ENCODE peak calls at places on chromosomes 1 and 21, in eight cellular contexts. Q, M, U, J, X, G, H and R are unnamed samples. For H3K4me1, the result is how much of the 10 kb centered on the place peaks cover.

GRCh38 chr1:906532-907420 is 16.9 kb upstream of the SAMD11 start:
- DNase-seq in G (no peak), X (peak), Q (no peak), M (peak), U (peak), J (peak), H (peak), R (peak)

GRCh38 chr1:92096317-92096716 is 16.2 kb downstream of the BTBD8 start:
- DNase-seq in G (no peak), M (no peak), J (no peak), Q (no peak), H (no peak), U (no peak), X (no peak), R (no peak)

GRCh38 chr1:78722947-78723346 is 73.3 kb downstream of the IFI44 start:
- DNase-seq in Q (no peak), H (no peak), U (no peak), G (no peak), X (no peak), M (no peak), J (no peak), R (no peak)

GRCh38 chr1:19229828-19230325 is 19.8 kb upstream of the UBR4 start:
- DNase-seq in J (no peak), M (no peak), X (no peak), G (no peak), U (no peak), Q (no peak), H (no peak), R (no peak)

GRCh38 chr1:45205000-45205909 is 1.1 kb downstream of the ZSWIM5 start:
- DNase-seq in X (peak), J (peak), H (peak), G (peak), M (peak), U (peak), Q (peak), R (peak)

GRCh38 chr1:43619996-43620920 is 29.7 kb upstream of the KDM4A start:
- DNase-seq in Q (no peak), U (no peak), H (peak), G (no peak), X (no peak), M (no peak), J (no peak), R (no peak)

GRCh38 chr1:178964469-178965330 is 61.0 kb upstream of the FAM20B start:
- DNase-seq in H (no peak), M (no peak), G (no peak), Q (no peak), X (no peak), U (no peak), J (no peak), R (no peak)

GRCh38 chr1:228530086-228530758 is 43.0 kb downstream of the RNF187 start:
- DNase-seq in H (no peak), Q (no peak), U (no peak), M (no peak), X (no peak), J (no peak), G (no peak), R (no peak)

GRCh38 chr21:45376459-45377324 is 28.3 kb upstream of the COL18A1 start:
- DNase-seq in H (peak), U (no peak), G (no peak), X (no peak), J (no peak), M (no peak), Q (no peak), R (no peak)

GRCh38 chr1:196997428-196997827 is 20.1 kb downstream of the CFHR5 start:
- DNase-seq in U (no peak), Q (no peak), H (no peak), J (no peak), G (no peak), M (no peak), X (no peak), R (no peak)

GRCh38 chr1:94872771-94873495 is 52.8 kb downstream of the SLC44A3 start:
- DNase-seq in H (no peak), X (no peak), J (no peak), U (no peak), G (no peak), M (no peak), Q (no peak), R (no peak)

GRCh38 chr1:68975534-68975933 is 478.7 kb upstream of the DEPDC1 start:
- DNase-seq in X (no peak), Q (no peak), G (no peak), M (peak), H (no peak), U (peak), J (no peak), R (no peak)

GRCh38 chr1:95033843-95034242 is 38.9 kb downstream of the ALG14 start:
- DNase-seq in M (no peak), J (no peak), U (no peak), Q (no peak), G (no peak), X (no peak), H (no peak), R (no peak)

GRCh38 chr1:5597991-5598823 is 394.0 kb downstream of the NPHP4 start:
- DNase-seq in G (no peak), X (no peak), Q (peak), J (no peak), U (peak), M (no peak), H (no peak), R (no peak)

GRCh38 chr1:52595061-52595460 is 7.1 kb upstream of the GPX7 start:
- DNase-seq in H (no peak), J (no peak), X (no peak), M (no peak), Q (no peak), U (no peak), G (no peak), R (no peak)

GRCh38 chr1:93977546-93977945 is 68.3 kb upstream of the GCLM start:
- DNase-seq in M (no peak), G (no peak), Q (no peak), J (no peak), U (no peak), X (no peak), H (no peak), R (no peak)

GRCh38 chr1:27773732-27774445 is 870 bp downstream of the STX12 start:
- DNase-seq in X (no peak), U (no peak), Q (no peak), M (no peak), H (no peak), J (peak), G (no peak), R (no peak)

GRCh38 chr1:30842698-30843354 is 65.7 kb downstream of the SDC3 start:
- DNase-seq in U (no peak), G (no peak), X (no peak), H (no peak), Q (no peak), M (no peak), J (peak), R (no peak)

GRCh38 chr1:173603056-173603591 is at the start of gene SLC9C2:
- DNase-seq in M (peak), X (no peak), J (peak), U (no peak), Q (peak), G (peak), H (no peak), R (no peak)

GRCh38 chr1:107692580-107693345 is 272.2 kb downstream of the VAV3 start:
- DNase-seq in X (no peak), U (peak), G (no peak), J (no peak), H (no peak), Q (no peak), M (no peak), R (no peak)

GRCh38 chr1:171817511-171818265 is 23.6 kb upstream of the DNM3 start:
- DNase-seq in X (no peak), M (no peak), J (peak), G (no peak), H (no peak), Q (peak), U (peak), R (peak)

GRCh38 chr1:12552951-12553921 is 64.8 kb downstream of the DHRS3 start:
- DNase-seq in X (no peak), H (peak), U (peak), Q (no peak), M (no peak), J (no peak), G (peak), R (no peak)

GRCh38 chr1:11453742-11454442 is 25.1 kb upstream of the DISP3 start:
- DNase-seq in J (no peak), X (no peak), Q (no peak), M (no peak), G (no peak), U (peak), H (no peak), R (no peak)

GRCh38 chr21:34807881-34808568 is 139.2 kb downstream of the CLIC6 start:
- DNase-seq in J (no peak), G (no peak), H (no peak), U (no peak), M (no peak), X (peak), Q (no peak), R (no peak)

GRCh38 chr1:42172394-42173133 is 8.0 kb upstream of the GUCA2A start:
- DNase-seq in H (peak), J (peak), Q (no peak), U (peak), G (no peak), X (no peak), M (peak), R (peak)

GRCh38 chr1:234841710-234842231 is 231.8 kb upstream of the IRF2BP2 start:
- DNase-seq in U (no peak), M (no peak), G (no peak), H (no peak), X (no peak), Q (no peak), J (peak), R (no peak)

GRCh38 chr1:234725177-234726132 is 115.5 kb upstream of the IRF2BP2 start:
- DNase-seq in M (peak), H (no peak), U (no peak), J (peak), G (peak), X (peak), Q (no peak), R (no peak)

GRCh38 chr1:218584418-218585155 is 239.5 kb downstream of the TGFB2 start:
- DNase-seq in G (no peak), X (no peak), H (no peak), M (no peak), J (no peak), U (no peak), Q (peak), R (no peak)

GRCh38 chr1:218587890-218588289 is 242.8 kb downstream of the TGFB2 start:
- DNase-seq in G (no peak), Q (no peak), U (no peak), M (no peak), J (no peak), X (no peak), H (no peak), R (no peak)

GRCh38 chr1:218585565-218586184 is 240.5 kb downstream of the TGFB2 start:
- DNase-seq in U (peak), Q (no peak), X (no peak), J (no peak), G (no peak), M (peak), H (no peak), R (no peak)

DNA sequence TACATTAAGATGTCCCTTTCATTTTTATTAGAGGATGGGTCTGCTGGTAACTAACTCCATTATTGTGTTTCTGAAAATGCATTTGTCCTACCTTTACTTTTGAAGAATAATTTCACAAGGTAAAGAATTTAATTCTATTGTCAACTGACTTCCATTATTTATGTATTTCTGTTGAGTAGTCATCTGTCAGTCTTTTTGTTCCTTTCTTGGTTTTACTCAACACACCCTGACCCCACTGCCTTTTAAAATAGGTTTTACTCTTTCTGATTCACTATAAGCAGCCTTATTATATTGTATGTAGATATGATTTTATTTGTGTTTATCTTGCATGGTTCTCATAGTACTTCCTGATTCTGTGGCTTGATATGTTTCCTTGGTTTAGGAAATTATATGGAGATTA is 237.5 kb downstream of the TGFB2 start:
- DNase-seq in J (no peak), X (no peak), U (no peak), M (no peak), Q (no peak), H (no peak), G (no peak), R (no peak)
- H3K4me1 ChIP-seq in J (under half), X (under half), U (under half), M (under half), Q (under half), H (under half), G (under half), R (under half)

GRCh38 chr1:9404541-9404940 is 111.8 kb downstream of the SPSB1 start:
- DNase-seq in X (no peak), G (no peak), Q (no peak), M (no peak), U (no peak), H (no peak), J (no peak), R (no peak)

GRCh38 chr1:9402256-9402616 is 109.5 kb downstream of the SPSB1 start:
- DNase-seq in X (no peak), U (no peak), Q (no peak), M (no peak), J (no peak), H (no peak), G (no peak), R (no peak)

GRCh38 chr1:9406111-9406510 is 113.4 kb downstream of the SPSB1 start:
- DNase-seq in G (no peak), M (no peak), J (no peak), U (no peak), Q (no peak), H (no peak), X (no peak), R (no peak)

GRCh38 chr1:9402717-9403116 is 110.0 kb downstream of the SPSB1 start:
- DNase-seq in H (no peak), J (no peak), M (no peak), U (no peak), G (no peak), X (no peak), Q (no peak), R (no peak)

GRCh38 chr1:9404117-9404516 is 111.4 kb downstream of the SPSB1 start:
- DNase-seq in X (no peak), J (no peak), U (no peak), G (no peak), M (no peak), H (no peak), Q (no peak), R (no peak)
- H3K4me1 ChIP-seq in X (under half), J (under half), U (under half), G (under half), M (under half), H (under half), Q (under half), R (under half)

DNA sequence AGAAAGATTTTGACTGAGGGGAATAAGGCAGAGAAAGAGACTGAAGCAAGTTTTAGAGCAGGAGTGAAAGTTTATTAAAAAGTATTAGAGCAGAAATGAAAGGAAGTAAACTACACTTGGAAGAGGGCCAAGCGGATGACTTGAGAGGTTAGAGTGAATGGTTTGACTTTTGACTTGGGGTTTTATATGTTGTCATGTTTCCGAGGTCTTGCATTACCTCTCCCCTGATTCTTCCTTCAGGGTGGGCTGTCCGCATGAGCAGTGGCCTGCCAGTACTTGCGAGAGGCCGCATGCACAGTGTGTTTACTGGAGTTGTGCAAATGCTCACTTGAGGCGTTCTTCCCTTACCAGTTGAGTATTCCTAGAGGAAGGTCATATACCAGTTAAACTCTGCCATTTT is 13.0 kb upstream of the DENND2D start:
- DNase-seq in H (no peak), M (no peak), Q (no peak), U (no peak), X (no peak), G (no peak), J (no peak), R (no peak)
- H3K4me1 ChIP-seq in H (under half), M (under half), Q (under half), U (under half), X (half or more), G (under half), J (under half), R (under half)

GRCh38 chr1:224494343-224494742 is 59.7 kb upstream of the WDR26 start:
- DNase-seq in H (no peak), X (no peak), J (no peak), U (no peak), M (no peak), G (no peak), Q (no peak), R (no peak)
- H3K4me1 ChIP-seq in H (under half), X (under half), J (under half), U (under half), M (under half), G (under half), Q (under half), R (under half)

GRCh38 chr1:156069490-156070455 is 8.8 kb downstream of the RAB25 start:
- DNase-seq in X (no peak), M (no peak), H (no peak), G (no peak), Q (no peak), U (no peak), J (no peak), R (no peak)

GRCh38 chr1:156072251-156072650 is 10.0 kb downstream of the MEX3A start:
- DNase-seq in M (no peak), Q (no peak), U (no peak), H (no peak), G (no peak), J (no peak), X (no peak), R (no peak)

GRCh38 chr1:156073740-156074139 is 8.5 kb downstream of the MEX3A start:
- DNase-seq in J (no peak), M (no peak), G (no peak), H (no peak), Q (no peak), U (no peak), X (no peak), R (no peak)

GRCh38 chr1:156073110-156073693 is 9.1 kb downstream of the MEX3A start:
- DNase-seq in Q (no peak), H (no peak), M (no peak), J (no peak), G (no peak), U (no peak), X (no peak), R (no peak)

DNA sequence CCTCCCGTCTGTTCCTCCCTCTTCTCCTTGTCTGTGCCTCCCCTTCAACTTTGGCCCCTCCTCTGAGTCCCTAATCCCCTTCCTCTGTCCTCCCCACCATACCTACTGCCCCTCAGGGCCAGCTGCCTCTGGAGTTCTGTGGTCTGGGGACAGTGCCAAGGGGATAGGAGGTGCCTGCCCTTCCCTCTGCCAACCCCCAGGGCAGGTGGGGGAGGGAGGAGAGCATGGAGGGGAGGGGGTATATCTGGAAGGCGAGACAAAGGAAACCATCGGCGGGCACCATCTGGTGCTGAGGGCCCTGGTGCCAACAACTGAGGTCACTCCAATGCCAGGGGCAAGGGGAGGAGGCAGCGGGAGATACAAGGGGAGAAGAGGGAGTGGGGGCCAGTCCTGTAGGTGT is 9.6 kb downstream of the RAB25 start:
- DNase-seq in H (no peak), U (peak), X (no peak), G (no peak), J (no peak), M (no peak), Q (no peak), R (no peak)
- H3K4me1 ChIP-seq in H (under half), U (under half), X (under half), G (under half), J (under half), M (under half), Q (under half), R (under half)

GRCh38 chr1:226541631-226542622 is 6.6 kb upstream of the STUM start:
- DNase-seq in J (no peak), M (peak), H (no peak), Q (no peak), G (no peak), U (no peak), X (no peak), R (peak)
- H3K4me1 ChIP-seq in J (under half), M (under half), H (under half), Q (under half), G (under half), U (under half), X (under half), R (under half)

DNA sequence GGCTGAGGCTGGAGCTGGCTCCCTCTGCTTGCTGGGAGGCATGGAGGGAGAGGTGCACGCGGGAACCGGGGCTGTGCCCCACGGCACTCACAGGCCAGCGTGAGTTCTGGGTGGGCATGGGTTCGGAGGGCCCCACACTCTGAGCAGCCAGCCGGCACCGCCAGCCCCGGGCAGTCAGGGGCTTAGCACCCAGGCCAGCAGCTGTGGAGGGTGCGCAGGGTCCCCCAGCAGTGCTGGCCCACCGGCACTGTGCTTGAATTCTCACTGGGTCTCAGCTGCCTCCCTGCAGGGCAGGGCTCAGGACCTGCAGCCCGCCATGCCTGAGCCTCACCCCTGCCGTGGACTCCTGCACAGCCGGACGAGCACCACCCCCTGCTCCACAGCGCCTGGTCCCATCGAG is 164.9 kb upstream of the PLD5 start:
- DNase-seq in J (no peak), M (no peak), G (no peak), H (no peak), X (no peak), Q (no peak), U (no peak), R (no peak)
- H3K4me1 ChIP-seq in J (under half), M (under half), G (under half), H (under half), X (under half), Q (under half), U (under half), R (under half)